ENCODE peak calls at places on chromosomes 11 and 22, in eight cellular contexts. A is fibroblast of lung, C is heart left ventricle, R is cardiac fibroblast, E is GM12865, W is astrocyte of the spinal cord, Q is lower lobe of right lung, K is WTC11. G is an unnamed sample.
A peak's percentile ranks its signal among the peaks of the same experiment; 100 is the strongest.

GRCh38 chr11:123357990-123358827 is 71.9 kb upstream of the GRAMD1B start:
- DNase-seq in R (peak; percentile 5), K (peak; percentile 38), A (peak; percentile 0), Q (no peak), E (peak; percentile 70), W (peak; percentile 16), C (peak; percentile 44), G (peak; percentile 79)

GRCh38 chr22:27207907-27208306 is 550.5 kb downstream of the MIAT start:
- DNase-seq in C (no peak), K (no peak), Q (no peak), A (no peak), W (peak; percentile 82), R (no peak), E (no peak), G (no peak)

GRCh38 chr22:33073989-33074391 is 15.8 kb upstream of the SYN3 start:
- DNase-seq in A (no peak), R (no peak), W (no peak), K (no peak), C (no peak), Q (no peak), E (no peak), G (no peak)

GRCh38 chr11:85805387-85805786 is 5.6 kb downstream of the SYTL2 start:
- DNase-seq in C (no peak), Q (no peak), W (peak; percentile 39), E (no peak), K (no peak), R (no peak), A (no peak), G (no peak)

GRCh38 chr22:27133951-27134664 is 476.7 kb downstream of the MIAT start:
- DNase-seq in C (peak; percentile 48), W (peak; percentile 88), A (peak; percentile 81), E (peak; percentile 8), Q (no peak), R (peak; percentile 83), K (no peak), G (peak; percentile 39)

GRCh38 chr22:45908961-45909360 is 68.0 kb downstream of the WNT7B start:
- DNase-seq in R (no peak), E (no peak), Q (no peak), W (no peak), K (no peak), A (no peak), C (no peak), G (no peak)

GRCh38 chr22:22870577-22871398 is 16.8 kb upstream of the IGLL5 start:
- DNase-seq in K (no peak), W (no peak), C (no peak), R (no peak), Q (no peak), E (peak; percentile 46), A (no peak), G (no peak)

GRCh38 chr11:60502221-60502775 is 9.7 kb downstream of the MS4A12 start:
- DNase-seq in A (no peak), W (no peak), E (no peak), Q (no peak), C (no peak), R (no peak), K (no peak), G (no peak)

GRCh38 chr11:43072096-43072495 is 239.7 kb upstream of the API5 start:
- DNase-seq in A (no peak), C (no peak), E (no peak), Q (no peak), R (no peak), K (peak; percentile 49), W (no peak), G (no peak)

GRCh38 chr11:133656100-133656635 is 123.9 kb upstream of the OPCML start:
- DNase-seq in A (no peak), W (no peak), R (no peak), E (no peak), Q (no peak), C (no peak), K (no peak), G (no peak)

GRCh38 chr11:16191852-16192240 is 164.5 kb downstream of the SOX6 start:
- DNase-seq in Q (no peak), E (no peak), R (no peak), A (no peak), C (no peak), W (no peak), K (no peak), G (no peak)

GRCh38 chr11:45857834-45858492 is 10.7 kb downstream of the CRY2 start:
- DNase-seq in C (peak; percentile 84), W (peak; percentile 92), K (no peak), E (no peak), R (peak; percentile 95), Q (peak; percentile 74), A (peak; percentile 82), G (no peak)

DNA sequence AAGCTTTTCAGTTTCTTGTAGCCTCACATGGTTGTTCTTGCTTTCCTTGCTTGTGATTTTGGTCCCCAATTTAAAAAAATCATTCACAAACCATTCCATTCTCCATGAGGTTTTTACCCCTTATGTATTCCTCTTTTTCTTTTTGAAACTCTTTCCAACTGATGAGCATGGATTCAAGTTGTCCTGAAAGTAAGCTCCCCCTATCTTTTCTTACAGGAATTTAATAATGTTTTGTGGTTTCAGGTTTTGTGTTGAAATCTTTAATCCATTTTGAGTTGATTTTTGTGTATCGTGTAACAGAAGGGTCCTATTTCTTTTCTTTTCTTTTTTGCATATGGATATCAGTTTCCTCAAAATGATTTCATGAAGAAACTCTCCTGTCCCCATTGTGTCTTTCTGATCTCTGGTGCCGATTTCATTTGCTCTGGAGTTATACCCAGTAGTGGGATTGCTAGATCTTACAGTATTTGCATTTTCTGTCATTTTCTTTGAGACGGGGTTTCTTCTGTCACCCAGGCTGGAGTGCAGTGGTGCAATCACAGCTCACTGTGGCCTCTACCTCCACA is 58.5 kb downstream of the LRRC74B start:
- DNase-seq in R (no peak), K (no peak), C (no peak), E (no peak), Q (no peak), W (no peak), A (no peak), G (no peak)
- TF ChIP-seq CTCF in R (no peak), K (no peak), C (no peak), E (no peak), Q (no peak), W (no peak), A (no peak), G (no peak)

GRCh38 chr11:73466643-73467042 is 90.4 kb downstream of the RELT start:
- DNase-seq in Q (no peak), W (no peak), C (no peak), A (no peak), R (no peak), E (no peak), K (no peak), G (no peak)
- TF ChIP-seq CTCF in Q (no peak), W (no peak), C (no peak), A (no peak), R (no peak), E (no peak), K (no peak), G (no peak)

DNA sequence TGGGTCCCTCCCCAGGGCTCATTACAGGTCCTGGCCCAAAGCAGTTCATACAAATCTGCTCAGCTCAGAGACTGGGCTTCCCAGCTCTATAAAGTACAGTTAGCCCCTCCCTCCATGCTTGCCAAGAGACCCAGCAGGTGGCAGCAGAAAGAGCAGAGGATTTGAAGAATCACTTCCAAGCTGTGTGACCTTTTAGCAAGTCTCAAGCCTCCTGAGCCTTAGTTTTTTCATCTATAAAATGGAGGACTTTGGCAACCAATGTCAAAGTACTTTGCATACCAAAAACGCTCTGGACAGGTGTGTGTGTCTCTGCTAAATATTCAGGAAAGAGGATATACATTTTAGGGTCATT is 26.6 kb downstream of the RELT start:
- DNase-seq in K (no peak), R (peak; percentile 31), E (peak; percentile 43), W (peak; percentile 18), C (no peak), A (no peak), Q (no peak), G (peak; percentile 56)
- TF ChIP-seq CTCF in K (no peak), R (peak; percentile 23), E (peak; percentile 30), W (peak; percentile 45), C (no peak), A (peak; percentile 28), Q (no peak), G (peak; percentile 26)

GRCh38 chr11:27310710-27311109 is 52.3 kb downstream of the CCDC34 start:
- DNase-seq in A (no peak), E (no peak), K (no peak), C (no peak), R (no peak), Q (no peak), W (peak; percentile 73), G (no peak)

GRCh38 chr11:27309064-27309463 is 54.0 kb downstream of the CCDC34 start:
- DNase-seq in K (no peak), W (no peak), C (no peak), A (no peak), R (peak; percentile 64), E (no peak), Q (no peak), G (no peak)

GRCh38 chr11:27307232-27307631 is 55.8 kb downstream of the CCDC34 start:
- DNase-seq in R (no peak), C (no peak), Q (no peak), W (no peak), A (no peak), K (no peak), E (no peak), G (no peak)

GRCh38 chr11:27312110-27312509 is 50.9 kb downstream of the CCDC34 start:
- DNase-seq in R (no peak), K (no peak), W (no peak), Q (no peak), A (peak; percentile 24), E (no peak), C (no peak), G (no peak)

DNA sequence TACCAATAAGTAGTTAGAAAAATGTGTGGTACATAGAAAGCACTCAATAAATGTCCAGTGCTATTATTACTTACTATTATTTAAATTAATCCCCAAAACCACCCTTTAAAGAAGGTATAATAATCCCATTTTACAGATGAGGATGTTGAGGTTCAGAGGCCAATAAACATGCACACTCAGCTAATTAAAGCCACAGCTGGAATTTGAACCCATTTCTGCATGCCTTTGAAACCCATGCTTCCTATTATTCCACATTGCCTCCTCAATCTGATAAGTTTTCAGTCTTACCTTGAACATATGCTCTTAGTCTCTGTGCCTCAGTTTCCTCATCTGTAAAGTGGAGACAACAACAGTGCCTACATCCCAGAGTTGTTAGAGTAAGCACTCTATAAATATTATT is 52.8 kb downstream of the CCDC34 start:
- DNase-seq in A (no peak), K (no peak), Q (no peak), R (no peak), W (no peak), C (no peak), E (no peak), G (no peak)
- TF ChIP-seq CTCF in A (no peak), K (no peak), Q (no peak), R (no peak), W (no peak), C (no peak), E (no peak), G (no peak)

GRCh38 chr22:30667486-30668305 is at the start of gene DUSP18:
- DNase-seq in W (peak; percentile 91), A (peak; percentile 88), K (peak; percentile 98), Q (peak; percentile 96), R (peak; percentile 91), E (peak; percentile 93), C (peak; percentile 93), G (peak; percentile 99)
- TF ChIP-seq CTCF in W (peak; percentile 38), A (peak; percentile 37), K (peak; percentile 37), Q (peak; percentile 46), R (peak; percentile 37), E (peak; percentile 34), C (no peak), G (peak; percentile 3)

G was measured in GM13976.